ENCODE peak calls at places on chromosomes 6 and 20, in eight cellular contexts. T is upper lobe of right lung; C is effector memory CD4-positive, alpha-beta T cell; V is mucosa of descending colon; P is naive thymus-derived CD4-positive, alpha-beta T cell; G is SK-N-SH; M is Peyer's patch; U is IMR-90. K is an unnamed sample.

GRCh38 chr6:4320860-4321259 is 185.5 kb upstream of the ECI2 start:
- DNase-seq in M (no peak), P (no peak), U (peak; percentile 95), G (no peak), T (no peak), C (no peak), V (no peak), K (no peak)

GRCh38 chr20:34222208-34222607 is 19.0 kb upstream of the ASIP start:
- DNase-seq in P (no peak), T (no peak), G (no peak), U (peak; percentile 98), M (no peak), C (no peak), V (no peak), K (no peak)

GRCh38 chr6:16540804-16541752 is 220.2 kb downstream of the ATXN1 start:
- DNase-seq in P (no peak), V (no peak), T (no peak), M (no peak), G (no peak), U (no peak), C (no peak), K (no peak)

GRCh38 chr6:11667876-11668275 is 110.7 kb downstream of the ADTRP start:
- DNase-seq in V (no peak), T (no peak), M (no peak), G (no peak), U (no peak), P (no peak), C (no peak), K (no peak)

GRCh38 chr20:35595901-35596300 is 19.7 kb upstream of the SPAG4 start:
- DNase-seq in V (no peak), M (no peak), P (no peak), T (no peak), C (no peak), G (no peak), U (no peak), K (no peak)

GRCh38 chr6:23329091-23329490 is 759.7 kb downstream of the HDGFL1 start:
- DNase-seq in T (no peak), C (no peak), P (no peak), M (no peak), G (no peak), V (no peak), U (no peak), K (no peak)

GRCh38 chr6:128631031-128631430 is 110.6 kb upstream of the PTPRK start:
- DNase-seq in V (no peak), M (no peak), P (no peak), G (no peak), U (no peak), C (no peak), T (no peak), K (no peak)

GRCh38 chr20:59526242-59527225 is 77.8 kb upstream of the PHACTR3 start:
- DNase-seq in P (no peak), U (no peak), V (no peak), G (peak; percentile 71), M (no peak), T (no peak), C (no peak), K (no peak)

GRCh38 chr20:17843246-17844132 is 125.1 kb downstream of the SNX5 start:
- DNase-seq in G (no peak), M (no peak), P (no peak), V (no peak), U (peak; percentile 97), C (no peak), T (no peak), K (no peak)

GRCh38 chr6:12208190-12208589 is 82.0 kb upstream of the EDN1 start:
- DNase-seq in P (no peak), U (peak; percentile 27), V (no peak), M (no peak), G (no peak), C (no peak), T (no peak), K (no peak)

GRCh38 chr6:35596448-35597442 is 84.0 kb upstream of the TULP1 start:
- DNase-seq in T (no peak), V (no peak), P (no peak), U (peak; percentile 85), G (no peak), C (no peak), M (no peak), K (no peak)

GRCh38 chr6:10837692-10837996 is 695 bp downstream of the MAK start:
- DNase-seq in C (no peak), P (peak; percentile 27), V (no peak), T (no peak), G (no peak), U (no peak), M (peak; percentile 51), K (no peak)

DNA sequence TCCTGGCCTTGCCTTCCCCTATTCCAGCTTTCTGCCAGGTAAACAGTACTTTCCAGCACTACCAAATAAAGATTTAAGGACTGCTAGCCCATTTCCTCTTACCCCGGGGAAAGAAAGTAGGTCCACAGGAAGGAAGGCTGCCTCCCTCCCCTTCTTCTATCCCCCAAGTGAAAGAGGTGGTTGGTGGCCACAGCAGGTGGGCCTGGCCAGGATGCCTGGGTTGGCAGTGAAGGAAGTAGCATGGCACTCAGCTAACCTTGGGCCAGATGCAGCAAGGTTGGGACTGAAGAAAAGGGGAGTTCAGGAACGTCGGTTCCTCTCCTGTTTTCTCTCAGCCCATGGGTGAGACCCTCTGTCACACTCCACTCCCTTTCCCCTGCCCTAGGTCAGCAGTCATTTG is 8.9 kb downstream of the NFKBIL1 start:
- DNase-seq in P (no peak), V (no peak), T (no peak), M (no peak), G (no peak), C (no peak), U (no peak), K (no peak)
- H3K4me1 ChIP-seq in P (peaks cover 43% of the 10 kb centered on the region), V (peaks cover 3% of the 10 kb centered on the region), T (peaks cover 44% of the 10 kb centered on the region), M (peaks cover 29% of the 10 kb centered on the region), G (no peaks in the 10 kb centered on the region), C (peaks cover 49% of the 10 kb centered on the region), U (peaks cover 18% of the 10 kb centered on the region), K (peaks cover 48% of the 10 kb centered on the region)

DNA sequence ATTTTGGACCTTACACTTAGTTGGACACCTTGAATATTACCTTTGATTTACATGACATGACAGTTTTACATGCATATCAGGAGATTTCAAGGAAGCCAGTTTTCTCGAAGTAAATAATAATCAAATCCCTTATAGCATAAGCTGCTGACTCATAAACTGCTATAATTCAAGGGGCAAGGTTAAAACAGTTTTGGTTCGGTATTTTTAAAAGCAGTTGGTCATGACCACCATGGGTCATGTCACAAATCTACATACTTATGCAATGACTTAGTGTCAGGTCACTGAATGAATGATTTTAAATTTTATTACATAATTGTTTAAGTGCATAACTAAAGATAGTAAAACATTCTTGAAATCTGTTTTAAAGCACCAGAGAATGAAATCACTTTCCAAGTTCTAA is 158.0 kb downstream of the DST start:
- DNase-seq in U (peak; percentile 81), T (no peak), V (no peak), M (no peak), C (no peak), G (no peak), P (no peak), K (no peak)
- H3K36me3 ChIP-seq in U (peaks cover 43% of the 10 kb centered on the region), T (peaks cover 81% of the 10 kb centered on the region), V (no peaks in the 10 kb centered on the region), M (peaks cover 49% of the 10 kb centered on the region), C (no peaks in the 10 kb centered on the region), G (peaks cover 81% of the 10 kb centered on the region), P (no peaks in the 10 kb centered on the region), K (peaks cover 80% of the 10 kb centered on the region)

DNA sequence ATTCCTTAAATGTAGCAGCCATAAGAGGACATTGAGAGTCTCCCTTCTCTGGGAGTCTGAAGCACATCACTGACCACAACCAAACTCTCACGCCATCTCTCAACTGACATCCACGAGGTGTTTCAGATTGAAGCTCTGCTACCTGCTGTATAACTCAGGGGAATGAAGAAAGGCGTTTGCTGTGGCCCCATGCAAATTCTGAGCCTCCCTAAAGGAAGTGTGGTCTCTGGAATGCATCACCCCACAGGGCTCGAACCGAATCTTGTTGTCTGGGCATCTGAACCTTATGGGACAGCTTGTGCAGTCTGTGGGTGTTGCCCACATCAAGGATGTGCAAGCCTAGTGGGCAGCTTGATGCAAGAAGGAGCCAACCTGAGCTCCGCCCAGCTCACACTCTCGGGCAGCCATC is 10.9 kb downstream of the PMEPA1 start:
- DNase-seq in P (no peak), M (no peak), V (no peak), U (no peak), C (no peak), T (no peak), G (no peak), K (no peak)
- H3K4me1 ChIP-seq in P (no peaks in the 10 kb centered on the region), M (peaks cover 34% of the 10 kb centered on the region), V (peaks cover 43% of the 10 kb centered on the region), U (peaks cover 17% of the 10 kb centered on the region), C (no peaks in the 10 kb centered on the region), T (peaks cover 5% of the 10 kb centered on the region), G (peaks cover 87% of the 10 kb centered on the region), K (peaks cover 4% of the 10 kb centered on the region)

GRCh38 chr6:135478626-135479025 is 18.9 kb downstream of the AHI1 start:
- DNase-seq in G (no peak), V (no peak), M (no peak), U (no peak), T (no peak), P (no peak), C (no peak), K (no peak)
- H3K36me3 ChIP-seq in G (peaks cover 36% of the 10 kb centered on the region), V (no peaks in the 10 kb centered on the region), M (peaks cover 21% of the 10 kb centered on the region), U (peaks cover 22% of the 10 kb centered on the region), T (no peaks in the 10 kb centered on the region), P (no peaks in the 10 kb centered on the region), C (no peaks in the 10 kb centered on the region), K (peaks cover 6% of the 10 kb centered on the region)

GRCh38 chr6:158653577-158654354 is 3.9 kb downstream of the SYTL3 start:
- DNase-seq in T (peak; percentile 69), C (peak; percentile 86), M (no peak), P (peak; percentile 98), G (no peak), V (peak; percentile 58), U (peak; percentile 72), K (no peak)
- H3K4me1 ChIP-seq in T (peaks cover 44% of the 10 kb centered on the region), C (peaks cover 56% of the 10 kb centered on the region), M (peaks cover 20% of the 10 kb centered on the region), P (peaks cover 58% of the 10 kb centered on the region), G (peaks cover 16% of the 10 kb centered on the region), V (peaks cover 20% of the 10 kb centered on the region), U (peaks cover 36% of the 10 kb centered on the region), K (peaks cover 34% of the 10 kb centered on the region)

K was measured in esophagus squamous epithelium.